ENCODE peak calls at places on chromosomes 13 and 19, in seven cellular contexts. H, G, X, L, I, Q and K are unnamed samples.

GRCh38 chr13:106680796-106681482 is 113.0 kb upstream of the ARGLU1 start:
- DNase-seq in I (no peak), Q (no peak), G (no peak), L (no peak), H (no peak), X (peak), K (peak)

GRCh38 chr19:8367327-8368001 is 3.5 kb downstream of the ANGPTL4 start:
- DNase-seq in Q (no peak), I (peak), H (no peak), X (peak), G (no peak), L (peak), K (peak)

GRCh38 chr13:43030548-43030947 is 7.2 kb downstream of the DNAJC15 start:
- DNase-seq in X (no peak), Q (no peak), I (no peak), H (no peak), G (no peak), L (no peak), K (no peak)

GRCh38 chr13:99614465-99614885 is 113.2 kb downstream of the TM9SF2 start:
- DNase-seq in Q (no peak), G (no peak), H (peak), X (no peak), I (peak), L (no peak), K (no peak)

GRCh38 chr13:30905932-30906383 is at the start of gene MEDAG:
- DNase-seq in G (no peak), Q (no peak), H (no peak), X (no peak), I (peak), L (peak), K (no peak)

GRCh38 chr19:36099166-36099785 is 11.7 kb upstream of the OVOL3 start:
- DNase-seq in G (no peak), Q (no peak), I (no peak), H (no peak), L (no peak), X (no peak), K (no peak)

GRCh38 chr13:50612717-50613116 is 230.8 kb downstream of the DLEU7 start:
- DNase-seq in L (no peak), G (no peak), H (peak), X (no peak), I (no peak), Q (no peak), K (no peak)

GRCh38 chr13:110445722-110446569 is 115.6 kb downstream of the RAB20 start:
- DNase-seq in G (no peak), Q (no peak), H (no peak), X (no peak), L (no peak), I (peak), K (no peak)

GRCh38 chr13:99431927-99432636 is 69.2 kb upstream of the TM9SF2 start:
- DNase-seq in Q (peak), L (no peak), I (no peak), X (no peak), G (no peak), H (peak), K (no peak)

GRCh38 chr19:14337510-14337909 is 43.7 kb upstream of the ADGRE5 start:
- DNase-seq in G (no peak), I (peak), X (no peak), L (no peak), Q (no peak), H (peak), K (no peak)

GRCh38 chr13:27632648-27633047 is 11.0 kb downstream of the POLR1D start:
- DNase-seq in L (no peak), H (no peak), G (no peak), I (no peak), X (no peak), Q (no peak), K (no peak)

GRCh38 chr13:105202384-105202783 is 1333.1 kb downstream of the EFNB2 start:
- DNase-seq in L (no peak), H (no peak), G (no peak), I (peak), X (peak), Q (no peak), K (peak)

GRCh38 chr13:106382569-106382968 is 152.9 kb downstream of the EFNB2 start:
- DNase-seq in X (no peak), L (no peak), G (no peak), H (no peak), I (no peak), Q (no peak), K (no peak)

GRCh38 chr19:9808855-9809646 is 9.8 kb downstream of the FBXL12 start:
- DNase-seq in H (no peak), I (no peak), Q (peak), X (no peak), L (no peak), G (no peak), K (no peak)

GRCh38 chr19:50912727-50913716 is 1.8 kb upstream of the KLK4 start:
- DNase-seq in G (no peak), L (no peak), H (no peak), I (no peak), Q (no peak), X (no peak), K (no peak)

GRCh38 chr13:43572601-43573360 is 214.0 kb downstream of the ENOX1 start:
- DNase-seq in L (no peak), H (no peak), I (peak), X (no peak), Q (no peak), G (no peak), K (no peak)

GRCh38 chr13:50945669-50946068 is 36.1 kb downstream of the RNASEH2B start:
- DNase-seq in G (no peak), I (no peak), Q (no peak), H (no peak), L (no peak), X (no peak), K (no peak)

GRCh38 chr19:19537321-19538048 is 580 bp upstream of the CILP2 start:
- DNase-seq in H (no peak), X (no peak), I (no peak), G (no peak), Q (no peak), L (no peak), K (no peak)

GRCh38 chr19:55493650-55494171 is 5.5 kb downstream of the SSC5D start:
- DNase-seq in L (peak), G (no peak), H (no peak), I (peak), X (no peak), Q (no peak), K (no peak)

GRCh38 chr13:110258876-110259631 is 47.9 kb downstream of the COL4A1 start:
- DNase-seq in X (no peak), L (no peak), H (no peak), I (peak), G (no peak), Q (no peak), K (no peak)

GRCh38 chr13:28558126-28558525 is 63.2 kb upstream of the FLT1 start:
- DNase-seq in L (no peak), X (no peak), H (no peak), Q (no peak), I (peak), G (no peak), K (no peak)

GRCh38 chr13:112744306-112745021 is 54.6 kb downstream of the ATP11A start:
- DNase-seq in X (no peak), H (no peak), L (peak), Q (no peak), I (peak), G (no peak), K (no peak)

GRCh38 chr13:78603240-78603947 is at the start of gene POU4F1:
- DNase-seq in Q (no peak), L (no peak), I (no peak), G (peak), X (no peak), H (peak), K (no peak)

GRCh38 chr19:9597027-9597426 is 12.7 kb upstream of the ZNF121 start:
- DNase-seq in H (no peak), I (peak), Q (no peak), L (no peak), G (no peak), X (no peak), K (no peak)

GRCh38 chr13:49357694-49358093 is 86.2 kb downstream of the CAB39L start:
- DNase-seq in I (peak), Q (no peak), X (no peak), G (no peak), H (no peak), L (no peak), K (no peak)

GRCh38 chr19:41792513-41793413 is 3.6 kb upstream of the CEACAM3 start:
- DNase-seq in G (peak), L (no peak), Q (peak), H (peak), X (peak), I (peak), K (peak)

GRCh38 chr13:26855071-26855470 is 94.5 kb upstream of the GPR12 start:
- DNase-seq in I (no peak), L (no peak), Q (no peak), X (peak), H (no peak), G (no peak), K (peak)

GRCh38 chr19:38028913-38029565 is 122.0 kb downstream of the SIPA1L3 start:
- DNase-seq in I (no peak), Q (no peak), G (no peak), L (no peak), H (no peak), X (no peak), K (no peak)

GRCh38 chr13:31797154-31797775 is 57.9 kb downstream of the RXFP2 start:
- DNase-seq in I (peak), G (no peak), X (peak), H (no peak), L (no peak), Q (no peak), K (peak)

GRCh38 chr19:50795665-50796073 is 5.5 kb downstream of the ACP4 start:
- DNase-seq in Q (no peak), L (no peak), G (no peak), H (no peak), I (no peak), X (no peak), K (no peak)

GRCh38 chr19:57282011-57282636 is 1.8 kb downstream of the ZNF460 start:
- DNase-seq in L (no peak), Q (no peak), X (no peak), I (no peak), H (no peak), G (no peak), K (no peak)

GRCh38 chr19:13902993-13903555 is 2.8 kb downstream of the BRME1 start:
- DNase-seq in I (peak), L (no peak), X (no peak), G (no peak), Q (no peak), H (no peak), K (no peak)

GRCh38 chr19:55516878-55517620 is 19.9 kb downstream of the SBK2 start:
- DNase-seq in L (peak), Q (peak), G (peak), H (peak), I (peak), X (peak), K (peak)

GRCh38 chr13:20616059-20616797 is 49.3 kb downstream of the IFT88 start:
- DNase-seq in H (no peak), G (no peak), Q (no peak), L (no peak), I (peak), X (no peak), K (no peak)

GRCh38 chr13:27965740-27966640 is 3.1 kb downstream of the CDX2 start:
- DNase-seq in G (no peak), I (no peak), Q (peak), X (no peak), L (no peak), H (no peak), K (no peak)

GRCh38 chr19:18601875-18602274 is 4.7 kb downstream of the CRLF1 start:
- DNase-seq in Q (no peak), G (no peak), H (no peak), L (no peak), I (no peak), X (no peak), K (no peak)

GRCh38 chr19:15534957-15535864 is 26.9 kb downstream of the CYP4F22 start:
- DNase-seq in I (no peak), G (no peak), H (no peak), X (no peak), L (no peak), Q (no peak), K (no peak)

GRCh38 chr13:41603917-41604316 is 146.6 kb downstream of the RGCC start:
- DNase-seq in L (no peak), X (no peak), Q (no peak), G (no peak), I (peak), H (no peak), K (no peak)